ENCODE peak calls at places on chromosomes 12 and 14, in six cellular contexts. I is H7; R is thoracic aorta; K is activated CD4-positive, alpha-beta T cell treated with anti-CD3 and anti-CD28 coated beads, Interleukin-2, amount 10 ng/mL, durations not matched to agents 24 days and 14 days; F is stimulated activated CD8-positive, alpha-beta memory T cell treated with anti-CD3 and anti-CD28 coated beads, Interleukin-4, amount 100 ng/mL, for 1 hour; X is A549. G is an unnamed sample.
A peak's percentile ranks its signal among the peaks of the same experiment; 100 is the strongest.

GRCh38 chr12:52442600-52443061 is 8.5 kb upstream of the KRT75 start:
- DNase-seq in K (no peak), F (no peak), X (peak; percentile 77), I (peak; percentile 79), R (no peak), G (peak; percentile 63)

GRCh38 chr12:104462931-104463339 is 6.2 kb downstream of the CHST11 start:
- DNase-seq in K (peak; percentile 86), F (no peak), X (no peak), R (no peak), I (no peak), G (no peak)

GRCh38 chr12:115137812-115138521 is 454.0 kb upstream of the TBX3 start:
- DNase-seq in X (no peak), K (no peak), R (no peak), I (no peak), F (no peak), G (no peak)

GRCh38 chr12:93722757-93723567 is 45.8 kb downstream of the CRADD start:
- DNase-seq in R (no peak), K (no peak), I (no peak), X (no peak), F (no peak), G (no peak)

GRCh38 chr12:67578976-67579661 is 69.4 kb upstream of the DYRK2 start:
- DNase-seq in F (no peak), X (no peak), K (peak; percentile 76), I (no peak), R (no peak), G (no peak)

GRCh38 chr14:24838945-24839616 is 205.1 kb upstream of the GZMB start:
- DNase-seq in F (no peak), R (no peak), I (no peak), K (no peak), X (no peak), G (no peak)

GRCh38 chr12:49264466-49264872 is 413 bp upstream of the TUBA1C start:
- DNase-seq in X (no peak), R (no peak), I (peak; percentile 92), K (peak; percentile 89), F (no peak), G (no peak)

GRCh38 chr14:35339761-35340406 is 47.7 kb downstream of the PSMA6 start:
- DNase-seq in F (no peak), K (no peak), X (no peak), R (no peak), I (peak; percentile 26), G (no peak)

GRCh38 chr12:26282339-26282945 is 87.1 kb downstream of the SSPN start:
- DNase-seq in R (no peak), I (no peak), F (no peak), K (no peak), X (no peak), G (no peak)

GRCh38 chr12:125988545-125988944 is 923.3 kb downstream of the AACS start:
- DNase-seq in X (no peak), R (no peak), K (no peak), F (no peak), I (no peak), G (no peak)

G was measured in GOT3.